ENCODE peak calls at places on chromosomes 11 and 22, in seven cellular contexts. S, L, N, U, E, H and P are unnamed samples.
A peak's percentile ranks its signal among the peaks of the same experiment; 100 is the strongest.

GRCh38 chr11:98835336-98835735 is 185.4 kb upstream of the CNTN5 start:
- DNase-seq in N (no peak), L (no peak), U (no peak), S (no peak), E (no peak), H (no peak), P (no peak)

GRCh38 chr11:11731311-11732083 is 109.7 kb upstream of the GALNT18 start:
- DNase-seq in U (no peak), S (peak; percentile 22), H (peak; percentile 19), N (peak; percentile 73), E (no peak), L (no peak), P (peak; percentile 21)

GRCh38 chr22:43642319-43642718 is 169.8 kb downstream of the EFCAB6 start:
- DNase-seq in H (no peak), L (no peak), S (no peak), U (no peak), N (no peak), E (no peak), P (no peak)

GRCh38 chr11:118851970-118852369 is 31.7 kb upstream of the CXCR5 start:
- DNase-seq in U (no peak), N (no peak), H (no peak), E (no peak), S (no peak), L (no peak), P (no peak)

GRCh38 chr11:104572279-104572678 is 326.0 kb downstream of the CASP12 start:
- DNase-seq in E (no peak), S (no peak), U (no peak), N (peak; percentile 46), L (no peak), H (no peak), P (no peak)

GRCh38 chr11:18046116-18046777 is at the start of gene TPH1:
- DNase-seq in H (no peak), S (peak; percentile 69), U (no peak), N (peak; percentile 24), E (no peak), L (peak; percentile 26), P (peak; percentile 41)

GRCh38 chr11:8765294-8765693 is 82.7 kb downstream of the RPL27A start:
- DNase-seq in S (no peak), E (no peak), H (no peak), U (no peak), L (no peak), N (peak; percentile 61), P (no peak)

GRCh38 chr11:67303989-67304411 is 670 bp downstream of the SSH3 start:
- DNase-seq in L (no peak), S (no peak), N (peak; percentile 41), H (no peak), E (no peak), U (no peak), P (no peak)

GRCh38 chr11:95154514-95154913 is 64.9 kb downstream of the ENDOD1 start:
- DNase-seq in U (peak; percentile 44), S (peak; percentile 27), L (peak; percentile 63), E (peak; percentile 29), N (peak; percentile 51), H (peak; percentile 68), P (peak; percentile 55)